ENCODE peak calls at places on chromosomes 1 and 21, in six cellular contexts. One of them, this sample, is unnamed.

GRCh38 chr1:172977296-172978027 is 73.3 kb downstream of the TNFSF18 start:
- DNase-seq in foreskin fibroblast: peak; percentile 73
- DNase-seq in colonic mucosa: no peak
- DNase-seq in A549: no peak
- DNase-seq in CD8-positive, alpha-beta T cell: no peak
- DNase-seq in Peyer's patch: no peak
- DNase-seq in this sample: no peak

GRCh38 chr21:26850116-26850643 is 5.0 kb upstream of the ADAMTS1 start:
- DNase-seq in foreskin fibroblast: no peak
- DNase-seq in colonic mucosa: no peak
- DNase-seq in A549: no peak
- DNase-seq in CD8-positive, alpha-beta T cell: no peak
- DNase-seq in Peyer's patch: no peak
- DNase-seq in this sample: no peak

GRCh38 chr1:211546543-211546942 is 32.4 kb downstream of the SLC30A1 start:
- DNase-seq in foreskin fibroblast: no peak
- DNase-seq in colonic mucosa: no peak
- DNase-seq in A549: no peak
- DNase-seq in CD8-positive, alpha-beta T cell: no peak
- DNase-seq in Peyer's patch: no peak
- DNase-seq in this sample: no peak

GRCh38 chr1:156376146-156376545 is 7.1 kb downstream of the RHBG start:
- DNase-seq in foreskin fibroblast: no peak
- DNase-seq in colonic mucosa: no peak
- DNase-seq in A549: no peak
- DNase-seq in CD8-positive, alpha-beta T cell: no peak
- DNase-seq in Peyer's patch: no peak
- DNase-seq in this sample: no peak

GRCh38 chr1:192832492-192832891 is 23.7 kb downstream of the RGS2 start:
- DNase-seq in foreskin fibroblast: no peak
- DNase-seq in colonic mucosa: no peak
- DNase-seq in A549: no peak
- DNase-seq in CD8-positive, alpha-beta T cell: no peak
- DNase-seq in Peyer's patch: no peak
- DNase-seq in this sample: no peak

GRCh38 chr1:8456306-8456912 is 138.5 kb downstream of the SLC45A1 start:
- DNase-seq in foreskin fibroblast: peak; percentile 62
- DNase-seq in colonic mucosa: no peak
- DNase-seq in A549: no peak
- DNase-seq in CD8-positive, alpha-beta T cell: no peak
- DNase-seq in Peyer's patch: no peak
- DNase-seq in this sample: no peak

GRCh38 chr1:53344921-53345838 is 17.3 kb upstream of the LRP8 start:
- DNase-seq in foreskin fibroblast: no peak
- DNase-seq in colonic mucosa: no peak
- DNase-seq in A549: no peak
- DNase-seq in CD8-positive, alpha-beta T cell: peak; percentile 31
- DNase-seq in Peyer's patch: peak; percentile 28
- DNase-seq in this sample: peak; percentile 11

GRCh38 chr1:2283991-2284895 is 56.1 kb downstream of the SKI start:
- DNase-seq in foreskin fibroblast: no peak
- DNase-seq in colonic mucosa: no peak
- DNase-seq in A549: no peak
- DNase-seq in CD8-positive, alpha-beta T cell: no peak
- DNase-seq in Peyer's patch: no peak
- DNase-seq in this sample: no peak

GRCh38 chr1:111281411-111281810 is 9.2 kb upstream of the CHIA start:
- DNase-seq in foreskin fibroblast: no peak
- DNase-seq in colonic mucosa: no peak
- DNase-seq in A549: no peak
- DNase-seq in CD8-positive, alpha-beta T cell: no peak
- DNase-seq in Peyer's patch: no peak
- DNase-seq in this sample: no peak

GRCh38 chr1:161921990-161922389 is 101.7 kb downstream of the OLFML2B start:
- DNase-seq in foreskin fibroblast: peak; percentile 48
- DNase-seq in colonic mucosa: no peak
- DNase-seq in A549: no peak
- DNase-seq in CD8-positive, alpha-beta T cell: no peak
- DNase-seq in Peyer's patch: no peak
- DNase-seq in this sample: no peak
- TF ChIP-seq CTCF in foreskin fibroblast: no peak
- TF ChIP-seq CTCF in colonic mucosa: no peak
- TF ChIP-seq CTCF in A549: no peak
- TF ChIP-seq CTCF in CD8-positive, alpha-beta T cell: no peak
- TF ChIP-seq CTCF in Peyer's patch: no peak
- TF ChIP-seq CTCF in this sample: no peak

DNA sequence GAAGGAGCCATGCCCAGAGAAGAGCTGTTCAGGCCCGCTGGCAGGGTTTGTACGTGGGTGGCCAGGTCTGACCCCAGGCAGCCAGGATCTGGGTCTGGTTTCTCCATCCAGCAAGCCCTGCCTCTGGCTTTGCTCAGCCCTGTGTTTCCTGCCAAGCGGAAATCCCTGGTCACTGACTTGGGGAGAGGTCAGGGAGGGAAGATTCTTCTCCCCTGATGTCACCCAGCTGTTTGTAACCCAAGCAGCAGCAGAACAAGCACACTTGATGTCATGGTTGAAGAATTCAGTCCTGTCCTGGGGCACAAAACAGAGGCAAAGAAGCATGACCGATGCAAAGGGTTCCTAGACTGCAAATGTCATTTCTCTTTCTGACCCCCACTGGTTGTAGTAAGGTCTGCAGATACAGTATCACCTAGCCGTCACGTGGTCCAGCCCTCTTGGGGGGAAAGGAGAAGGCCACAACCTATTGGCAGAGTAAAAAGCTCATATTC is 121.0 kb downstream of the SYT2 start:
- DNase-seq in foreskin fibroblast: peak; percentile 99
- DNase-seq in colonic mucosa: peak; percentile 61
- DNase-seq in A549: peak; percentile 93
- DNase-seq in CD8-positive, alpha-beta T cell: no peak
- DNase-seq in Peyer's patch: peak; percentile 74
- DNase-seq in this sample: no peak
- TF ChIP-seq CTCF in foreskin fibroblast: no peak
- TF ChIP-seq CTCF in colonic mucosa: no peak
- TF ChIP-seq CTCF in A549: no peak
- TF ChIP-seq CTCF in CD8-positive, alpha-beta T cell: no peak
- TF ChIP-seq CTCF in Peyer's patch: no peak
- TF ChIP-seq CTCF in this sample: no peak

GRCh38 chr1:1063945-1064831 is 9.9 kb downstream of the RNF223 start:
- DNase-seq in foreskin fibroblast: peak; percentile 68
- DNase-seq in colonic mucosa: peak; percentile 73
- DNase-seq in A549: peak; percentile 67
- DNase-seq in CD8-positive, alpha-beta T cell: peak; percentile 81
- DNase-seq in Peyer's patch: peak; percentile 85
- DNase-seq in this sample: peak; percentile 88
- TF ChIP-seq CTCF in foreskin fibroblast: peak; percentile 70
- TF ChIP-seq CTCF in colonic mucosa: peak; percentile 94
- TF ChIP-seq CTCF in A549: peak; percentile 78
- TF ChIP-seq CTCF in CD8-positive, alpha-beta T cell: peak; percentile 88
- TF ChIP-seq CTCF in Peyer's patch: peak; percentile 70
- TF ChIP-seq CTCF in this sample: no peak

DNA sequence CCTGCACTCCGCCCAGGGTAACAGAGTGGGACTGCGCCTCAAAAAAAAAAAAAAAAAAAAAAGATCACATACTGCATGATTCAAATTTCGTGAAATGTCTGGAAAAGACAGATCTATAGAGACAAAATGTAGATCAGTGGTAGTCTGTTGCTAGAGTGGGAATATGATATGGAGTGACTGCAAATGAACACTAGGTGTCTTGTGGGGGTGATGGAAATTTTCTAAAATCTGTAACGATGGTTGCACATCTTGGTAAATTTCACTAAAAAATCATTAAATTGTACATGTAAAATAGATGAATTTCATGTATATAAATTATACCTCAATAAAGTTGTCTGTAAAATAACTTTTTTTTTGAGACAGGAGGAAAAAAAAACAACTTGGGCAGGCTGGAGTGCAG is 5.5 kb downstream of the AIDA start:
- DNase-seq in foreskin fibroblast: no peak
- DNase-seq in colonic mucosa: no peak
- DNase-seq in A549: no peak
- DNase-seq in CD8-positive, alpha-beta T cell: no peak
- DNase-seq in Peyer's patch: no peak
- DNase-seq in this sample: no peak
- TF ChIP-seq CTCF in foreskin fibroblast: no peak
- TF ChIP-seq CTCF in colonic mucosa: no peak
- TF ChIP-seq CTCF in A549: no peak
- TF ChIP-seq CTCF in CD8-positive, alpha-beta T cell: no peak
- TF ChIP-seq CTCF in Peyer's patch: no peak
- TF ChIP-seq CTCF in this sample: no peak